ENCODE peak calls at places on chromosomes 1 and 21, in four cellular contexts. X is right lobe of liver, G is stomach, D is endothelial cell of umbilical vein. V is an unnamed sample.

GRCh38 chr1:214581785-214582184 is 21.2 kb upstream of the CENPF start:
- DNase-seq in X (no peak), G (no peak), D (peak), V (peak)

GRCh38 chr1:19337289-19337688 is 25.2 kb downstream of the SLC66A1 start:
- DNase-seq in X (no peak), G (no peak), D (no peak), V (no peak)

GRCh38 chr1:18199462-18199861 is 91.9 kb downstream of the IGSF21 start:
- DNase-seq in X (no peak), G (no peak), D (no peak), V (no peak)

GRCh38 chr1:180117764-180118116 is 36.9 kb upstream of the QSOX1 start:
- DNase-seq in X (no peak), G (no peak), D (no peak), V (peak)

GRCh38 chr1:96253281-96254035 is 468.1 kb upstream of the PTBP2 start:
- DNase-seq in X (no peak), G (no peak), D (no peak), V (no peak)

GRCh38 chr1:37157634-37158033 is 123.3 kb upstream of the GRIK3 start:
- DNase-seq in X (no peak), G (no peak), D (no peak), V (no peak)

GRCh38 chr21:42734323-42734971 is 81.0 kb downstream of the PDE9A start:
- DNase-seq in X (no peak), G (no peak), D (no peak), V (no peak)

GRCh38 chr1:82625562-82625961 is 824.8 kb downstream of the ADGRL2 start:
- DNase-seq in X (no peak), G (no peak), D (peak), V (no peak)

GRCh38 chr1:201275266-201275666 is 8.0 kb upstream of the PKP1 start:
- DNase-seq in X (no peak), G (peak), D (no peak), V (peak)

GRCh38 chr1:2405588-2406295 is 6.6 kb downstream of the PEX10 start:
- DNase-seq in X (no peak), G (no peak), D (no peak), V (no peak)

GRCh38 chr1:31628931-31629582 is 11.6 kb downstream of the HCRTR1 start:
- DNase-seq in X (no peak), G (no peak), D (no peak), V (no peak)

GRCh38 chr21:31550070-31550469 is 109.4 kb upstream of the SOD1 start:
- DNase-seq in X (no peak), G (no peak), D (no peak), V (no peak)

GRCh38 chr1:15287035-15287434 is 40.0 kb downstream of the FHAD1 start:
- DNase-seq in X (no peak), G (no peak), D (no peak), V (no peak)

GRCh38 chr1:21302747-21303715 is 12.8 kb upstream of the ECE1 start:
- DNase-seq in X (no peak), G (no peak), D (peak), V (no peak)

GRCh38 chr1:78607334-78607927 is 12.8 kb upstream of the IFI44L start:
- DNase-seq in X (no peak), G (no peak), D (peak), V (no peak)

GRCh38 chr1:151511636-151512215 is 539 bp downstream of the CGN start:
- DNase-seq in X (peak), G (peak), D (no peak), V (peak)

GRCh38 chr1:243421784-243422183 is 165.9 kb downstream of the SDCCAG8 start:
- DNase-seq in X (peak), G (peak), D (no peak), V (no peak)

GRCh38 chr1:211951856-211952255 is 83.5 kb downstream of the INTS7 start:
- DNase-seq in X (no peak), G (no peak), D (peak), V (no peak)

GRCh38 chr1:12179111-12179519 is 12.3 kb downstream of the TNFRSF1B start:
- DNase-seq in X (no peak), G (no peak), D (peak), V (no peak)

GRCh38 chr21:26550357-26550756 is 22.7 kb downstream of the CYYR1 start:
- DNase-seq in X (no peak), G (no peak), D (no peak), V (no peak)

GRCh38 chr1:1419812-1420653 is 1.0 kb downstream of the ANKRD65 start:
- DNase-seq in X (no peak), G (no peak), D (no peak), V (peak)

GRCh38 chr1:113046569-113046968 is 26.4 kb upstream of the LRIG2 start:
- DNase-seq in X (no peak), G (no peak), D (no peak), V (no peak)

GRCh38 chr1:204359131-204359473 is 627 bp downstream of the PLEKHA6 start:
- DNase-seq in X (no peak), G (no peak), D (no peak), V (no peak)

GRCh38 chr1:10537082-10537766 is 62.5 kb downstream of the PEX14 start:
- DNase-seq in X (no peak), G (no peak), D (no peak), V (no peak)

GRCh38 chr1:145695781-145696629 is 11.2 kb downstream of the PDZK1 start:
- DNase-seq in X (no peak), G (no peak), D (no peak), V (peak)

GRCh38 chr1:157831968-157832626 is 9.5 kb downstream of the CD5L start:
- DNase-seq in X (no peak), G (no peak), D (no peak), V (no peak)

GRCh38 chr1:223811634-223812101 is 34.1 kb downstream of the TP53BP2 start:
- DNase-seq in X (no peak), G (no peak), D (peak), V (no peak)

GRCh38 chr1:119101563-119101962 is 38.9 kb downstream of the WARS2 start:
- DNase-seq in X (no peak), G (no peak), D (no peak), V (no peak)

GRCh38 chr1:7334475-7335035 is 436.5 kb upstream of the VAMP3 start:
- DNase-seq in X (no peak), G (no peak), D (no peak), V (no peak)

GRCh38 chr1:172279951-172280350 is 140.5 kb upstream of the C1orf105 start:
- DNase-seq in X (no peak), G (no peak), D (no peak), V (no peak)

DNA sequence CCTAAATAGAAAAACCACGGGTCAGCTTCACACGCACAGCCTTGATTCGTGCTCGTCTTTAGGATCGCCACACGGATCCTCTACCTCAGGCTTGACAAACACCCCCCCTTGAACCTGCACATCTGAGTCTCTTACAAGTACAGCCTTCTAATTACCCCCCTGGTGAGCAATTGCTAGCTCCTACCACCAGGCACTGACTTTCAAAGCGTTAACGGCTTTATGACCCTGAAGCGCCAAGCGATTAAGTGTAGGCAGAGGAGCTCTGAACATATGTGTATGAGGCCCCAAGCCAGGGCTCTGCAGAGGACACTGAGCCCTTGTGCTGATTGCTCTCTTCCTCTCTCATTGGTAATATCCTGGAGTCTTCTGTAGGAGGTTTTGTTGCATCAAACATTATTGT is 55.7 kb upstream of the EPHA8 start:
- DNase-seq in X (no peak), G (no peak), D (no peak), V (no peak)
- TF ChIP-seq CTCF in X (no peak), G (no peak), D (no peak), V (no peak)

GRCh38 chr1:156492013-156492590 is 8.5 kb downstream of the MEF2D start:
- DNase-seq in X (no peak), G (no peak), D (no peak), V (no peak)
- TF ChIP-seq POLR2A in X (no peak), G (no peak), D (no peak), V (no peak)

GRCh38 chr1:58064281-58064680 is 482.2 kb downstream of the OMA1 start:
- DNase-seq in X (no peak), G (no peak), D (no peak), V (no peak)

GRCh38 chr1:58060548-58061170 is 485.9 kb downstream of the OMA1 start:
- DNase-seq in X (peak), G (peak), D (no peak), V (no peak)

GRCh38 chr1:58065520-58065919 is 481.0 kb downstream of the OMA1 start:
- DNase-seq in X (no peak), G (no peak), D (no peak), V (no peak)

GRCh38 chr1:58063095-58063494 is 483.4 kb downstream of the OMA1 start:
- DNase-seq in X (no peak), G (no peak), D (no peak), V (no peak)

GRCh38 chr1:58062635-58063034 is 483.9 kb downstream of the OMA1 start:
- DNase-seq in X (no peak), G (no peak), D (no peak), V (no peak)
- TF ChIP-seq CTCF in X (no peak), G (no peak), D (no peak), V (no peak)

DNA sequence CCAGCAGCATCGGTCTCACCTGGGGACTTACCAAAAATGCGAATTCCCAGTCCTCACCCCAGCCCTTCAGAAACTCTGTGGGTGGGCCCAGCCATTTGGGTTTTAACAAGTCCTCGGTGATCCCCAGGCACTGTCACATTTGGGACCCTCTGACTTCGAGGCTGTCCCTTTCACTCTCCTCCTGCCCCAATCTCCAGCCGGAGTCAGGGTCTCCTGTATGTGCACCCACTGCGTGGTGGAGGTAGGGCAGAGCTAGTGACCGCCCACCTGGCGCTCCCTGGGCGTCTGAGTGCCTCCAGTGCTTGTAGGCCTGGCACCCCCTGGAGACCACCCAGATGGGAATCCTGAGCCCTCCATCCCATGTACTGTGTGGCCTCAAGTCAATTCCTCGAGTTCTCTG is 31.1 kb downstream of the EPHA8 start:
- DNase-seq in X (no peak), G (no peak), D (no peak), V (no peak)
- TF ChIP-seq POLR2A in X (no peak), G (no peak), D (no peak), V (no peak)

GRCh38 chr1:226062558-226063361 is at the start of gene H3-3A:
- DNase-seq in X (peak), G (peak), D (peak), V (peak)
- TF ChIP-seq CTCF in X (no peak), G (no peak), D (no peak), V (no peak)

V was measured in body of pancreas.